ENCODE peak calls at places on chromosomes 4 and X, in five cellular contexts. I, J, M, D and Q are unnamed samples.

GRCh38 chr4:116070283-116070682 is 956.9 kb upstream of the NDST4 start:
- DNase-seq in J (peak; percentile 11), D (no peak), I (no peak), M (no peak), Q (no peak)

GRCh38 chr4:1200425-1201035 is 28.1 kb upstream of the SPON2 start:
- DNase-seq in J (peak; percentile 82), I (peak; percentile 82), M (no peak), D (peak; percentile 87), Q (peak; percentile 32)

GRCh38 chr4:139331185-139331584 is 28.9 kb upstream of the NDUFC1 start:
- DNase-seq in J (peak; percentile 38), M (no peak), I (no peak), D (no peak), Q (no peak)

GRCh38 chr4:154779362-154779947 is 1.6 kb upstream of the RBM46 start:
- DNase-seq in J (peak; percentile 17), M (peak; percentile 4), I (no peak), D (peak; percentile 4), Q (no peak)

GRCh38 chr4:680931-681645 is 6.7 kb downstream of the MYL5 start:
- DNase-seq in M (peak; percentile 71), I (peak; percentile 67), D (no peak), J (no peak), Q (peak; percentile 76)

GRCh38 chr4:166091146-166091545 is 218.1 kb downstream of the TLL1 start:
- DNase-seq in M (no peak), J (no peak), I (no peak), D (no peak), Q (no peak)

GRCh38 chr4:6172093-6172926 is 28.0 kb downstream of the JAKMIP1 start:
- DNase-seq in J (no peak), I (no peak), D (no peak), M (no peak), Q (no peak)

GRCh38 chr4:41455215-41455614 is 82.7 kb upstream of the LIMCH1 start:
- DNase-seq in J (no peak), M (no peak), I (no peak), D (no peak), Q (no peak)

GRCh38 chr4:118974758-118975157 is 86.1 kb downstream of the SYNPO2 start:
- DNase-seq in D (no peak), M (no peak), I (no peak), J (peak; percentile 39), Q (no peak)

GRCh38 chr4:173318648-173319211 is 15.4 kb downstream of the HMGB2 start:
- DNase-seq in J (peak; percentile 44), D (no peak), M (no peak), I (no peak), Q (peak; percentile 30)

GRCh38 chr4:8761167-8761823 is 110.3 kb downstream of the HMX1 start:
- DNase-seq in D (no peak), J (no peak), M (no peak), I (no peak), Q (no peak)

GRCh38 chrX:49978191-49978590 is 55.8 kb downstream of the CLCN5 start:
- DNase-seq in M (no peak), D (no peak), J (no peak), I (no peak), Q (no peak)

GRCh38 chrX:86806786-86807185 is 658.5 kb downstream of the DACH2 start:
- DNase-seq in J (no peak), M (peak; percentile 30), D (no peak), I (no peak), Q (no peak)

GRCh38 chr4:154399259-154399974 is 92.2 kb downstream of the DCHS2 start:
- DNase-seq in M (peak; percentile 31), I (no peak), D (no peak), J (no peak), Q (no peak)

GRCh38 chrX:96424007-96424406 is 260.6 kb upstream of the DIAPH2 start:
- DNase-seq in D (no peak), M (no peak), J (no peak), I (no peak), Q (no peak)

GRCh38 chr4:7396186-7396585 is 38.5 kb downstream of the PSAPL1 start:
- DNase-seq in J (no peak), D (no peak), M (no peak), I (no peak), Q (no peak)

GRCh38 chr4:186781032-186781917 is 57.6 kb upstream of the FAT1 start:
- DNase-seq in I (no peak), D (peak; percentile 64), J (peak; percentile 81), M (peak; percentile 13), Q (no peak)

GRCh38 chrX:47233333-47234113 is 714 bp downstream of the USP11 start:
- DNase-seq in J (peak; percentile 95), D (peak; percentile 93), M (peak; percentile 93), I (peak; percentile 96), Q (peak; percentile 94)

GRCh38 chr4:10461850-10462400 is 4.7 kb upstream of the ZNF518B start:
- DNase-seq in J (no peak), I (no peak), D (no peak), M (no peak), Q (no peak)

GRCh38 chr4:22389240-22389871 is 126.5 kb downstream of the ADGRA3 start:
- DNase-seq in D (peak; percentile 72), J (peak; percentile 64), M (peak; percentile 55), I (peak; percentile 46), Q (peak; percentile 53)

GRCh38 chrX:52420824-52421443 is 52.1 kb downstream of the XAGE2 start:
- DNase-seq in I (no peak), M (no peak), D (no peak), J (no peak), Q (no peak)

GRCh38 chrX:24494544-24495113 is 29.5 kb downstream of the PDK3 start:
- DNase-seq in I (peak; percentile 44), M (no peak), D (peak; percentile 30), J (peak; percentile 82), Q (no peak)

GRCh38 chr4:79184461-79184860 is 141.4 kb downstream of the NAA11 start:
- DNase-seq in D (no peak), I (no peak), J (no peak), M (no peak), Q (no peak)

GRCh38 chrX:134604701-134605271 is 53.5 kb downstream of the PLAC1 start:
- DNase-seq in D (no peak), M (no peak), I (no peak), J (no peak), Q (no peak)

GRCh38 chrX:107628662-107629532 is 587 bp downstream of the PRPS1 start:
- DNase-seq in I (peak; percentile 70), D (no peak), M (peak; percentile 16), J (peak; percentile 12), Q (peak; percentile 62)

GRCh38 chrX:4809571-4809970 is 1096.1 kb upstream of the PRKX start:
- DNase-seq in J (no peak), M (no peak), D (no peak), I (no peak), Q (no peak)

GRCh38 chr4:155761916-155762315 is 3.1 kb downstream of the GUCY1B1 start:
- DNase-seq in D (no peak), I (no peak), J (no peak), M (no peak), Q (no peak)

DNA sequence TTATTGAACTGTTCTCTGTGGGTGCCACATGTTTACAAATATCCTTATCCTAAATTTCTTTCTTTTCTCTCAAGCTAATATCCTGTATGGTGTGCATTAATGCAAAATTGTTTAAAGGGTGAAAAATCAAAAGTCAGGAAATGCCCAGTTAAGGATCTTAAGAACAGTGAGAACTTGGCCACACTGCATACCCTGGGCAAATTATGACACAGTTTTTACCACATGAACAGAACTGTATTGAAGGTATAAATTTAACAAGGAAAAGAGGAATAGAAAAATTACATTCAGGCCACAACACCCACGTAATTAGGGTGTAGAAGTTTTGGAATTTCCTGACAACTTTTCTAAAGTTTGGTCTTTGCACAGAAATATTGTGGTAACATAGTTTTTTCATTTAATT is 94.4 kb upstream of the HCCS start:
- DNase-seq in D (no peak), M (no peak), I (no peak), J (no peak), Q (no peak)
- H3K4me3 ChIP-seq in D (no peak overlapping the region), M (no peak overlapping the region), I (no peak overlapping the region), J (no peak overlapping the region), Q (no peak overlapping the region)

DNA sequence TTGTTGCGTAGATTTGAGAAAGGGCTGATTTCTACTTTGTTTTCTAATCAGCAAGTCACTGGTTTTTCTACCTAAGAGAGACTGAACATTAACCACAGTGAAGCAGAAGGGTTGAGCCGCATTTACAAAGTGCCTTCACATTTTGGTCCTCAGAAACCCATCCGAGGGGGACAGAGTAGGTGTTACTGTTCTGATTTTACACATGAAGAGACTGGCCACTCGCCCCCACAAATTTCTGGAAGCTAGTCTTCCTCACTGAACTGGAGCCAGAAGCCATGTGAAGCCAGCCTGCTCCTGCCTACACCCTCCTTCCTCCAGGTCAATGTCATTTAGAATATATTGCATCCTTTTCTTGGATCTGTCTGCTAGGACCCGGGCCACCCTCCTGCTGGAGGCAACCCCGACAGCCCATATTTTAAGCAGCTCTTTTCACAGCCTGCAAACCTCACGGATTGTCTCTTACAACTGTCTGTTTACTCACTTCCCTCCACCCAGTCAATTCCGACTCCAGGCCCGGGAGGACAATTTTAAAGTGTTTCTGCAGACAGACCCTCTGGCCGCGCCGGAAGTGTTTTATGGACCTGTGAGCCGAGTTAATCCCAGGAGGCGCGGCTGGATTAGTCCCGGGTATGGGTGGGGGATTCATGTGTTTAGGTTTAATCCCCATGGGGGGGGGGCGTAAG is 73.2 kb upstream of the BCOR start:
- DNase-seq in D (no peak), M (no peak), J (no peak), I (no peak), Q (no peak)
- H3K27me3 ChIP-seq in D (no peaks in the 10 kb centered on the region), M (no peaks in the 10 kb centered on the region), J (no peaks in the 10 kb centered on the region), I (peaks cover 13% of the 10 kb centered on the region), Q (no peaks in the 10 kb centered on the region)

GRCh38 chrX:104255465-104255864 is 732 bp upstream of the ESX1 start:
- DNase-seq in D (no peak), I (no peak), M (no peak), J (no peak), Q (no peak)
- H3K4me3 ChIP-seq in D (no peak overlapping the region), I (no peak overlapping the region), M (no peak overlapping the region), J (no peak overlapping the region), Q (no peak overlapping the region)

DNA sequence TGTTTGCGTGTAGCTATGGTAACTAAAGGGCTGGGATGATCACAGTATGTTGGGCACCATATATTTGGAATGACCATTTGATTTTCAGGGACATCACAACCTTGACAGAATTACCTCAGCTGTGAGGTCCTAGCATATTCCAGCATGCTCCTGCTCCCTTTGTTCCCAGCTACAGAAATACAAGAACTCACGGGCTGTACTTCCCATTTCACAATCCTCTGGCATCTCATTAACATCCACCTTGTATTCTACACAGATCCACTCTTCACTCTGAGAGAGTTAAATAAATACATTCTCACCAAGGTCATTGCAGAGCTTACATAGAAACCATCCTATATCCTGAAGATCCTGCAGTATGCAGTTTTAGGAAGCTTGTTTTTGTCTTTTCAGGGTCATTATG is 169.7 kb downstream of the FRMPD4 start:
- DNase-seq in J (no peak), I (no peak), M (no peak), D (no peak), Q (no peak)
- H3K27me3 ChIP-seq in J (no peaks in the 10 kb centered on the region), I (no peaks in the 10 kb centered on the region), M (no peaks in the 10 kb centered on the region), D (no peaks in the 10 kb centered on the region), Q (no peaks in the 10 kb centered on the region)